ENCODE peak calls at places on chromosomes 13 and 19, in seven cellular contexts. V, G, W, M, O, C and Z are unnamed samples.

GRCh38 chr19:10885241-10886169 is 14.2 kb downstream of the CARM1 start:
- DNase-seq in V (no peak), G (no peak), W (no peak), M (no peak), O (no peak), C (no peak), Z (no peak)

GRCh38 chr19:14113762-14114414 is 3.7 kb downstream of the PRKACA start:
- DNase-seq in V (no peak), G (no peak), W (no peak), M (no peak), O (no peak), C (no peak), Z (no peak)

GRCh38 chr13:38417727-38418126 is 68.1 kb downstream of the UFM1 start:
- DNase-seq in V (no peak), G (no peak), W (no peak), M (no peak), O (no peak), C (peak; percentile 61), Z (no peak)

GRCh38 chr13:21557995-21558394 is 46.0 kb downstream of the MICU2 start:
- DNase-seq in V (no peak), G (no peak), W (no peak), M (no peak), O (no peak), C (peak; percentile 40), Z (no peak)

GRCh38 chr13:113091211-113091771 is 14.3 kb upstream of the F7 start:
- DNase-seq in V (no peak), G (no peak), W (no peak), M (no peak), O (no peak), C (no peak), Z (no peak)

GRCh38 chr13:110913322-110913721 is 1.5 kb downstream of the ANKRD10 start:
- DNase-seq in V (no peak), G (no peak), W (no peak), M (no peak), O (no peak), C (no peak), Z (no peak)

GRCh38 chr13:101838305-101838835 is 385.9 kb downstream of the ITGBL1 start:
- DNase-seq in V (no peak), G (peak; percentile 37), W (no peak), M (no peak), O (no peak), C (peak; percentile 84), Z (no peak)

GRCh38 chr19:15115080-15115479 is 7.9 kb downstream of the SYDE1 start:
- DNase-seq in V (no peak), G (no peak), W (no peak), M (no peak), O (no peak), C (peak; percentile 76), Z (no peak)

GRCh38 chr13:44734204-44734707 is 158.1 kb upstream of the TSC22D1 start:
- DNase-seq in V (no peak), G (peak; percentile 19), W (no peak), M (no peak), O (no peak), C (peak; percentile 25), Z (no peak)

GRCh38 chr13:87331178-87331577 is 340.0 kb upstream of the SLITRK5 start:
- DNase-seq in V (no peak), G (no peak), W (no peak), M (no peak), O (no peak), C (peak; percentile 5), Z (no peak)

GRCh38 chr19:48390188-48391099 is 907 bp downstream of the KDELR1 start:
- DNase-seq in V (no peak), G (peak; percentile 29), W (no peak), M (peak; percentile 37), O (no peak), C (peak; percentile 68), Z (peak; percentile 58)

GRCh38 chr13:45518525-45519235 is 53.9 kb downstream of the COG3 start:
- DNase-seq in V (no peak), G (peak; percentile 9), W (no peak), M (no peak), O (no peak), C (peak; percentile 72), Z (no peak)

GRCh38 chr19:3146677-3147100 is 10.9 kb downstream of the GNA15 start:
- DNase-seq in V (peak; percentile 55), G (no peak), W (no peak), M (peak; percentile 58), O (no peak), C (no peak), Z (peak; percentile 64)

GRCh38 chr13:100666124-100666523 is 8.5 kb downstream of the TMTC4 start:
- DNase-seq in V (no peak), G (no peak), W (no peak), M (no peak), O (no peak), C (no peak), Z (no peak)

GRCh38 chr13:99981115-99982020 is at the start of gene ZIC2:
- DNase-seq in V (no peak), G (no peak), W (peak; percentile 93), M (no peak), O (no peak), C (peak; percentile 44), Z (no peak)

GRCh38 chr19:47756953-47757608 is 11.7 kb downstream of the NOP53 start:
- DNase-seq in V (no peak), G (no peak), W (no peak), M (no peak), O (no peak), C (no peak), Z (no peak)

GRCh38 chr19:15911599-15912237 is 13.8 kb upstream of the CYP4F2 start:
- DNase-seq in V (no peak), G (no peak), W (no peak), M (no peak), O (no peak), C (no peak), Z (no peak)

GRCh38 chr19:1066748-1067340 is at the start of gene ARHGAP45:
- DNase-seq in V (peak; percentile 63), G (no peak), W (no peak), M (peak; percentile 83), O (no peak), C (no peak), Z (peak; percentile 92)

GRCh38 chr13:97321616-97322321 is 99.6 kb downstream of the MBNL2 start:
- DNase-seq in V (no peak), G (no peak), W (no peak), M (no peak), O (no peak), C (no peak), Z (no peak)

GRCh38 chr13:111636804-111637203 is 316.4 kb downstream of the TEX29 start:
- DNase-seq in V (no peak), G (no peak), W (no peak), M (no peak), O (no peak), C (no peak), Z (no peak)

GRCh38 chr19:4178990-4179389 is 3.4 kb downstream of the SIRT6 start:
- DNase-seq in V (no peak), G (no peak), W (no peak), M (no peak), O (no peak), C (no peak), Z (no peak)

GRCh38 chr13:110615005-110615321 is 382 bp upstream of the NAXD start:
- DNase-seq in V (no peak), G (no peak), W (no peak), M (no peak), O (no peak), C (no peak), Z (no peak)

GRCh38 chr13:25625361-25625760 is 253.6 kb downstream of the ATP8A2 start:
- DNase-seq in V (no peak), G (no peak), W (no peak), M (no peak), O (no peak), C (no peak), Z (no peak)

GRCh38 chr19:35461050-35461449 is 13.0 kb downstream of the FFAR2 start:
- DNase-seq in V (no peak), G (no peak), W (no peak), M (no peak), O (no peak), C (no peak), Z (no peak)

GRCh38 chr13:28204690-28205443 is 66.5 kb downstream of the PAN3 start:
- DNase-seq in V (no peak), G (no peak), W (no peak), M (no peak), O (no peak), C (no peak), Z (no peak)

GRCh38 chr19:12790628-12791344 is 500 bp upstream of the JUNB start:
- DNase-seq in V (no peak), G (no peak), W (no peak), M (no peak), O (no peak), C (no peak), Z (no peak)

GRCh38 chr19:4966591-4966990 is 2.3 kb upstream of the KDM4B start:
- DNase-seq in V (no peak), G (no peak), W (no peak), M (no peak), O (no peak), C (no peak), Z (no peak)

GRCh38 chr19:51573331-51573730 is 2.2 kb downstream of the ZNF175 start:
- DNase-seq in V (no peak), G (no peak), W (no peak), M (no peak), O (no peak), C (peak; percentile 36), Z (no peak)